ENCODE peak calls at places on chromosomes 1 and 21, in six cellular contexts. S is fibroblast of pulmonary artery; V is GM10248; F is stimulated activated CD4-positive, alpha-beta T cell treated with anti-CD3 and anti-CD28 coated beads, Interleukin-1b, Interleukin-23, amount 100 ng/mL, for 24 hours; L is epithelial cell of proximal tubule; Q is effector CD4-positive, alpha-beta T cell. P is an unnamed sample.

GRCh38 chr21:23475518-23476189 is 2131.6 kb downstream of the MRPL39 start:
- DNase-seq in L (no peak), S (peak; percentile 17), V (no peak), Q (no peak), F (no peak), P (peak; percentile 1)

GRCh38 chr1:166882893-166883292 is 6.8 kb upstream of the TADA1 start:
- DNase-seq in L (no peak), V (no peak), S (no peak), Q (no peak), F (no peak), P (no peak)

GRCh38 chr1:233170741-233171140 is 124.8 kb downstream of the PCNX2 start:
- DNase-seq in F (no peak), L (no peak), S (no peak), V (no peak), Q (no peak), P (no peak)

GRCh38 chr21:22961248-22961647 is 1963.0 kb downstream of the NCAM2 start:
- DNase-seq in Q (no peak), F (no peak), S (no peak), L (no peak), V (no peak), P (no peak)

GRCh38 chr1:31476891-31477846 is 64.2 kb downstream of the SERINC2 start:
- DNase-seq in Q (no peak), V (no peak), S (no peak), L (no peak), F (no peak), P (no peak)

GRCh38 chr1:197911857-197912696 is 5.1 kb upstream of the LHX9 start:
- DNase-seq in Q (no peak), F (no peak), V (no peak), L (no peak), S (no peak), P (peak; percentile 18)

GRCh38 chr1:20616468-20617156 is 16.6 kb upstream of the PINK1 start:
- DNase-seq in L (no peak), S (no peak), V (peak; percentile 61), F (no peak), Q (no peak), P (no peak)

GRCh38 chr1:145714524-145715111 is 4.7 kb upstream of the CD160 start:
- DNase-seq in V (no peak), F (no peak), Q (no peak), S (no peak), L (no peak), P (no peak)

GRCh38 chr21:33046455-33046854 is 20.7 kb downstream of the OLIG2 start:
- DNase-seq in V (no peak), Q (no peak), F (no peak), L (no peak), S (no peak), P (no peak)

GRCh38 chr1:147479864-147480564 is 61.3 kb upstream of the BCL9 start:
- DNase-seq in S (no peak), Q (no peak), L (no peak), V (no peak), F (no peak), P (no peak)

GRCh38 chr1:27724961-27725373 is 794 bp upstream of the FAM76A start:
- DNase-seq in F (no peak), Q (no peak), V (no peak), S (peak; percentile 6), L (no peak), P (peak; percentile 5)

GRCh38 chr1:90405726-90406125 is 311.4 kb downstream of the BARHL2 start:
- DNase-seq in L (no peak), F (no peak), Q (no peak), S (no peak), V (no peak), P (no peak)

GRCh38 chr1:9437931-9438330 is 101.3 kb upstream of the SLC25A33 start:
- DNase-seq in Q (no peak), V (no peak), S (peak; percentile 54), F (no peak), L (no peak), P (no peak)

GRCh38 chr1:15277933-15278332 is 30.9 kb downstream of the FHAD1 start:
- DNase-seq in Q (no peak), V (no peak), S (no peak), F (no peak), L (no peak), P (no peak)

GRCh38 chr1:175714350-175714749 is 29.0 kb downstream of the TNR start:
- DNase-seq in Q (no peak), S (no peak), L (no peak), V (no peak), F (no peak), P (no peak)

GRCh38 chr1:21666572-21667320 is 2.4 kb downstream of the RAP1GAP start:
- DNase-seq in S (peak; percentile 20), L (no peak), V (no peak), Q (no peak), F (no peak), P (no peak)

GRCh38 chr1:234776256-234776874 is 166.4 kb upstream of the IRF2BP2 start:
- DNase-seq in S (no peak), V (no peak), L (no peak), F (no peak), Q (no peak), P (peak; percentile 18)

GRCh38 chr1:245153081-245153644 is 1.6 kb upstream of the KIF26B start:
- DNase-seq in Q (peak; percentile 42), F (peak; percentile 59), L (no peak), S (peak; percentile 82), V (peak; percentile 80), P (peak; percentile 84)

GRCh38 chr1:82485591-82486369 is 685.0 kb downstream of the ADGRL2 start:
- DNase-seq in F (no peak), Q (no peak), L (peak; percentile 36), S (peak; percentile 17), V (no peak), P (no peak)

GRCh38 chr1:40383095-40383487 is 9.6 kb downstream of the SMAP2 start:
- DNase-seq in S (no peak), V (no peak), F (no peak), Q (no peak), L (no peak), P (no peak)

P was measured in endothelial cell of umbilical vein.